ENCODE peak calls at places on chromosome 6, in four cellular contexts. One of them, this sample, is unnamed.

GRCh38 chr6:107867302-107867615 is 43.1 kb upstream of the SCML4 start:
- DNase-seq in hippocampal formation: no peak
- DNase-seq in astrocyte: no peak
- DNase-seq in stimulated activated CD4-positive, alpha-beta T cell treated with anti-CD3 and anti-CD28 coated beads, TNF-alpha, amount 100 ng/mL, for 24 hours: no peak
- DNase-seq in this sample: no peak

GRCh38 chr6:18395851-18396187 is 8.7 kb downstream of the RNF144B start:
- DNase-seq in hippocampal formation: no peak
- DNase-seq in astrocyte: no peak
- DNase-seq in stimulated activated CD4-positive, alpha-beta T cell treated with anti-CD3 and anti-CD28 coated beads, TNF-alpha, amount 100 ng/mL, for 24 hours: no peak
- DNase-seq in this sample: no peak

GRCh38 chr6:134821914-134822862 is 127.7 kb downstream of the ALDH8A1 start:
- DNase-seq in hippocampal formation: no peak
- DNase-seq in astrocyte: no peak
- DNase-seq in stimulated activated CD4-positive, alpha-beta T cell treated with anti-CD3 and anti-CD28 coated beads, TNF-alpha, amount 100 ng/mL, for 24 hours: no peak
- DNase-seq in this sample: no peak

GRCh38 chr6:125983246-125983945 is 2.9 kb upstream of the TRMT11 start:
- DNase-seq in hippocampal formation: no peak
- DNase-seq in astrocyte: peak
- DNase-seq in stimulated activated CD4-positive, alpha-beta T cell treated with anti-CD3 and anti-CD28 coated beads, TNF-alpha, amount 100 ng/mL, for 24 hours: no peak
- DNase-seq in this sample: no peak

GRCh38 chr6:77466055-77467028 is 3.1 kb upstream of the HTR1B start:
- DNase-seq in hippocampal formation: peak
- DNase-seq in astrocyte: peak
- DNase-seq in stimulated activated CD4-positive, alpha-beta T cell treated with anti-CD3 and anti-CD28 coated beads, TNF-alpha, amount 100 ng/mL, for 24 hours: no peak
- DNase-seq in this sample: peak

GRCh38 chr6:193773-194310 is 98.4 kb upstream of the DUSP22 start:
- DNase-seq in hippocampal formation: no peak
- DNase-seq in astrocyte: no peak
- DNase-seq in stimulated activated CD4-positive, alpha-beta T cell treated with anti-CD3 and anti-CD28 coated beads, TNF-alpha, amount 100 ng/mL, for 24 hours: peak
- DNase-seq in this sample: no peak

GRCh38 chr6:29627762-29628418 is 5.1 kb downstream of the GABBR1 start:
- DNase-seq in hippocampal formation: peak
- DNase-seq in astrocyte: peak
- DNase-seq in stimulated activated CD4-positive, alpha-beta T cell treated with anti-CD3 and anti-CD28 coated beads, TNF-alpha, amount 100 ng/mL, for 24 hours: peak
- DNase-seq in this sample: no peak

GRCh38 chr6:37039958-37040357 is 34.5 kb downstream of the FGD2 start:
- DNase-seq in hippocampal formation: no peak
- DNase-seq in astrocyte: no peak
- DNase-seq in stimulated activated CD4-positive, alpha-beta T cell treated with anti-CD3 and anti-CD28 coated beads, TNF-alpha, amount 100 ng/mL, for 24 hours: no peak
- DNase-seq in this sample: no peak

GRCh38 chr6:144797881-144798589 is 512.9 kb downstream of the UTRN start:
- DNase-seq in hippocampal formation: no peak
- DNase-seq in astrocyte: peak
- DNase-seq in stimulated activated CD4-positive, alpha-beta T cell treated with anti-CD3 and anti-CD28 coated beads, TNF-alpha, amount 100 ng/mL, for 24 hours: no peak
- DNase-seq in this sample: no peak

GRCh38 chr6:138442663-138443062 is 38.6 kb downstream of the HEBP2 start:
- DNase-seq in hippocampal formation: no peak
- DNase-seq in astrocyte: no peak
- DNase-seq in stimulated activated CD4-positive, alpha-beta T cell treated with anti-CD3 and anti-CD28 coated beads, TNF-alpha, amount 100 ng/mL, for 24 hours: no peak
- DNase-seq in this sample: no peak

GRCh38 chr6:19554356-19555225 is 282.6 kb upstream of the ID4 start:
- DNase-seq in hippocampal formation: no peak
- DNase-seq in astrocyte: no peak
- DNase-seq in stimulated activated CD4-positive, alpha-beta T cell treated with anti-CD3 and anti-CD28 coated beads, TNF-alpha, amount 100 ng/mL, for 24 hours: no peak
- DNase-seq in this sample: no peak

GRCh38 chr6:30169658-30170614 is 6.6 kb downstream of the TRIM15 start:
- DNase-seq in hippocampal formation: peak
- DNase-seq in astrocyte: peak
- DNase-seq in stimulated activated CD4-positive, alpha-beta T cell treated with anti-CD3 and anti-CD28 coated beads, TNF-alpha, amount 100 ng/mL, for 24 hours: no peak
- DNase-seq in this sample: no peak

GRCh38 chr6:47420394-47421371 is 56.9 kb upstream of the CD2AP start:
- DNase-seq in hippocampal formation: no peak
- DNase-seq in astrocyte: peak
- DNase-seq in stimulated activated CD4-positive, alpha-beta T cell treated with anti-CD3 and anti-CD28 coated beads, TNF-alpha, amount 100 ng/mL, for 24 hours: no peak
- DNase-seq in this sample: no peak

GRCh38 chr6:41733707-41734665 is 1.4 kb downstream of the TFEB start:
- DNase-seq in hippocampal formation: peak
- DNase-seq in astrocyte: peak
- DNase-seq in stimulated activated CD4-positive, alpha-beta T cell treated with anti-CD3 and anti-CD28 coated beads, TNF-alpha, amount 100 ng/mL, for 24 hours: no peak
- DNase-seq in this sample: peak

GRCh38 chr6:27290065-27290849 is 21.8 kb downstream of the POM121L2 start:
- DNase-seq in hippocampal formation: no peak
- DNase-seq in astrocyte: peak
- DNase-seq in stimulated activated CD4-positive, alpha-beta T cell treated with anti-CD3 and anti-CD28 coated beads, TNF-alpha, amount 100 ng/mL, for 24 hours: no peak
- DNase-seq in this sample: no peak

GRCh38 chr6:16355699-16356481 is 117.5 kb downstream of the GMPR start:
- DNase-seq in hippocampal formation: no peak
- DNase-seq in astrocyte: no peak
- DNase-seq in stimulated activated CD4-positive, alpha-beta T cell treated with anti-CD3 and anti-CD28 coated beads, TNF-alpha, amount 100 ng/mL, for 24 hours: no peak
- DNase-seq in this sample: no peak

GRCh38 chr6:157246048-157246630 is 77.2 kb downstream of the TMEM242 start:
- DNase-seq in hippocampal formation: no peak
- DNase-seq in astrocyte: no peak
- DNase-seq in stimulated activated CD4-positive, alpha-beta T cell treated with anti-CD3 and anti-CD28 coated beads, TNF-alpha, amount 100 ng/mL, for 24 hours: no peak
- DNase-seq in this sample: no peak

GRCh38 chr6:34146801-34147592 is 1.1 kb upstream of the GRM4 start:
- DNase-seq in hippocampal formation: no peak
- DNase-seq in astrocyte: peak
- DNase-seq in stimulated activated CD4-positive, alpha-beta T cell treated with anti-CD3 and anti-CD28 coated beads, TNF-alpha, amount 100 ng/mL, for 24 hours: no peak
- DNase-seq in this sample: no peak

GRCh38 chr6:109455502-109456282 is at the start of gene MICAL1:
- DNase-seq in hippocampal formation: no peak
- DNase-seq in astrocyte: peak
- DNase-seq in stimulated activated CD4-positive, alpha-beta T cell treated with anti-CD3 and anti-CD28 coated beads, TNF-alpha, amount 100 ng/mL, for 24 hours: peak
- DNase-seq in this sample: no peak

GRCh38 chr6:31919624-31920303 is 7.8 kb upstream of the C2 start:
- DNase-seq in hippocampal formation: no peak
- DNase-seq in astrocyte: no peak
- DNase-seq in stimulated activated CD4-positive, alpha-beta T cell treated with anti-CD3 and anti-CD28 coated beads, TNF-alpha, amount 100 ng/mL, for 24 hours: no peak
- DNase-seq in this sample: no peak